ENCODE peak calls at places on chromosomes 4 and X, in five cellular contexts. Y, B, O, L and E are unnamed samples. For H3K4me1, the result is how much of the 10 kb centered on the place peaks cover.

GRCh38 chr4:61520688-61521160 is 320.6 kb downstream of the ADGRL3 start:
- DNase-seq in Y (peak), L (peak), O (no peak), B (peak), E (no peak)

GRCh38 chr4:567457-568350 is 8.4 kb downstream of the TMEM271 start:
- DNase-seq in B (no peak), Y (no peak), O (no peak), L (no peak), E (no peak)

GRCh38 chrX:96006281-96006680 is 678.4 kb upstream of the DIAPH2 start:
- DNase-seq in O (no peak), Y (no peak), L (no peak), B (no peak), E (no peak)

GRCh38 chr4:140644470-140645185 is 75.9 kb upstream of the UCP1 start:
- DNase-seq in B (no peak), Y (no peak), L (no peak), O (no peak), E (no peak)

GRCh38 chr4:125316391-125316780 is 1.6 kb downstream of the FAT4 start:
- DNase-seq in O (peak), B (peak), Y (peak), L (no peak), E (peak)

GRCh38 chr4:142406051-142406549 is 440.0 kb downstream of the INPP4B start:
- DNase-seq in B (no peak), Y (peak), L (peak), O (no peak), E (no peak)

GRCh38 chr4:548976-549375 is 27.1 kb downstream of the TMEM271 start:
- DNase-seq in Y (no peak), B (no peak), L (no peak), O (no peak), E (no peak)

GRCh38 chrX:30971761-30972603 is 82.9 kb upstream of the TAB3 start:
- DNase-seq in O (no peak), L (peak), Y (peak), B (peak), E (no peak)

GRCh38 chr4:88109123-88109864 is 49.1 kb downstream of the ABCG2 start:
- DNase-seq in O (no peak), L (no peak), B (no peak), Y (no peak), E (no peak)

GRCh38 chr4:3463556-3464348 is 646 bp downstream of the DOK7 start:
- DNase-seq in Y (no peak), O (peak), L (no peak), B (no peak), E (peak)

GRCh38 chr4:147428583-147428982 is 52.3 kb upstream of the EDNRA start:
- DNase-seq in O (no peak), Y (no peak), B (no peak), L (no peak), E (no peak)

GRCh38 chr4:80005863-80006262 is 67.2 kb downstream of the ANTXR2 start:
- DNase-seq in B (no peak), L (peak), Y (no peak), O (no peak), E (no peak)

GRCh38 chr4:158847535-158847934 is 78.7 kb downstream of the FNIP2 start:
- DNase-seq in Y (no peak), O (no peak), L (no peak), B (no peak), E (no peak)

GRCh38 chrX:153448556-153449280 is 2.9 kb upstream of the TREX2 start:
- DNase-seq in L (no peak), B (no peak), O (no peak), Y (no peak), E (no peak)

GRCh38 chrX:40010550-40011364 is 87.0 kb downstream of the BCOR start:
- DNase-seq in B (no peak), O (no peak), L (no peak), Y (no peak), E (no peak)

GRCh38 chr4:128574706-128575105 is 234.8 kb upstream of the JADE1 start:
- DNase-seq in L (peak), B (peak), O (peak), Y (peak), E (no peak)

GRCh38 chrX:40573763-40574162 is 7.0 kb upstream of the ATP6AP2 start:
- DNase-seq in B (no peak), L (no peak), Y (peak), O (no peak), E (no peak)

GRCh38 chr4:1644906-1645657 is 39.0 kb downstream of the FAM53A start:
- DNase-seq in O (peak), B (peak), Y (peak), L (peak), E (peak)

GRCh38 chr4:665381-665750 is 8.7 kb downstream of the ATP5ME start:
- DNase-seq in L (no peak), O (peak), B (no peak), Y (no peak), E (peak)

GRCh38 chrX:113001836-113002235 is 161.2 kb upstream of the AMOT start:
- DNase-seq in O (no peak), Y (no peak), L (no peak), B (no peak), E (no peak)

GRCh38 chrX:10755477-10756334 is 135.3 kb upstream of the MID1 start:
- DNase-seq in L (peak), Y (peak), B (no peak), O (no peak), E (no peak)

GRCh38 chrX:77572322-77572721 is 125.1 kb downstream of the FGF16 start:
- DNase-seq in B (no peak), Y (no peak), O (no peak), L (peak), E (no peak)

GRCh38 chr4:88613417-88613875 is 21.2 kb downstream of the HERC3 start:
- DNase-seq in B (no peak), L (no peak), O (no peak), Y (no peak), E (no peak)

GRCh38 chrX:130280901-130281300 is 12.2 kb upstream of the ZNF280C start:
- DNase-seq in Y (no peak), B (no peak), O (no peak), L (no peak), E (no peak)

GRCh38 chr4:173436149-173436579 is 37.2 kb upstream of the SCRG1 start:
- DNase-seq in B (no peak), O (no peak), Y (peak), L (peak), E (no peak)

GRCh38 chr4:88971536-88971935 is 85.4 kb downstream of the FAM13A start:
- DNase-seq in Y (peak), O (no peak), L (no peak), B (no peak), E (no peak)

GRCh38 chr4:89752932-89753598 is 83.9 kb downstream of the SNCA start:
- DNase-seq in O (no peak), L (peak), B (no peak), Y (peak), E (no peak)

GRCh38 chr4:138553001-138553845 is 311.1 kb upstream of the SLC7A11 start:
- DNase-seq in Y (no peak), O (no peak), L (no peak), B (no peak), E (no peak)

GRCh38 chr4:138555107-138555506 is 313.0 kb upstream of the SLC7A11 start:
- DNase-seq in B (no peak), O (no peak), Y (no peak), L (no peak), E (no peak)

GRCh38 chr4:138560448-138560847 is 318.3 kb upstream of the SLC7A11 start:
- DNase-seq in Y (no peak), O (no peak), L (no peak), B (no peak), E (no peak)

GRCh38 chr4:138558886-138559285 is 316.7 kb upstream of the SLC7A11 start:
- DNase-seq in Y (no peak), O (no peak), B (no peak), L (no peak), E (no peak)

GRCh38 chr4:138555584-138555983 is 313.4 kb upstream of the SLC7A11 start:
- DNase-seq in L (no peak), Y (peak), O (no peak), B (no peak), E (no peak)
- TF ChIP-seq CTCF in L (peak), Y (peak), O (no peak), B (no peak), E (no peak)

GRCh38 chr4:8433181-8433580 is 7.3 kb downstream of the ACOX3 start:
- DNase-seq in O (no peak), B (no peak), L (no peak), Y (no peak), E (no peak)
- H3K4me1 ChIP-seq in O (under half), B (half or more), L (under half), Y (half or more), E (under half)

DNA sequence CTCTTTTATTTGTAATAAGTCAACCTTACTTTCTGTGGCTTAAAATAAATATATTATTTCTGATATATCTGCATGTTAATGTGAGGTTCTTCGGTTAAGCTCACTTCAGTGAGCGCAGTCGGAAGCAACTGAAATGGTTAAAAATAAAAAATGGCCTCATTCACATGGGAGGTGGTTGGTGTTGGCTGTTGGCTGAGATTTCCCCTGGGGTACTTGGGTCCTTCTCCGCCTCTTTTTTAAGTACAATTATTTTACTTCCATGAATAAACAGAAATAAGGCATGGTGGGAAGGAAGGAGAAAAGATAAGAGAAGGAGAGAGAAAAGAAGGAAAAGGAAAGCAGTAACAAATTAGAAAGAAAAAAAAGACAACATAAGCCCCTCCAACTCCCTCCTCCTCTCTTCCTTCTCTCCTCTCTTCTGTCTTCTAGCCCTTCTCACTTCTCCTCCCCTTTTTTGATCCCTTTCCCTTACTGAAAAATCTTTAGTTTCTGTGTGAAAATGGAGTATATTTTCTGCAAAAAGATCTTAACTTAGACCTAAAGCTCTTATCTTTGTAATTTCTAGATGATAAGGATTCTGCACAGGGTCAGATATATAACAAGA is 19.7 kb upstream of the CXCL3 start:
- DNase-seq in B (no peak), L (no peak), Y (no peak), O (no peak), E (no peak)
- TF ChIP-seq CTCF in B (no peak), L (no peak), Y (no peak), O (no peak), E (no peak)

GRCh38 chr4:23871420-23871819 is 18.4 kb downstream of the PPARGC1A start:
- DNase-seq in O (no peak), Y (no peak), L (no peak), B (no peak), E (no peak)

GRCh38 chr4:23861897-23862296 is 27.9 kb downstream of the PPARGC1A start:
- DNase-seq in O (no peak), Y (no peak), L (no peak), B (no peak), E (no peak)

DNA sequence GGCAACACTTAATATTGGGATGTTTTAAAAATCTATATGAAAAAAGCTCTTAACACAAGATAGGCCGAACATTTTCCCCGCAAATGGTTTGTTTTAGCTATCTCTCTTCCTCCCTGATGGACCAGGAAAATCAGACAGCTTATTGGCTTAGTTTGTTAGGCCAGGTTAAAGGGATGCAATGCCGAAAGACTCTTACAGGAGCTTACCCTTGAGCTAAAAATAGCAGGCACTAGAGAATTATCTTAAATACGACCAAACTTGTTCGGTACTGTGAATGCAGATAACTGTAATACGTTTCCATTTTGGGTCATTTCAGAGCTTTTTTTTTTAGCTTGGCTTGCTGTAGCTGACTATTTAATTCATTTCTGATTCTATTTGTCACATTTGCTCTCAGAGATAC is 23.4 kb downstream of the PPARGC1A start:
- DNase-seq in B (no peak), Y (no peak), O (no peak), L (no peak), E (no peak)
- H3K4me1 ChIP-seq in B (under half), Y (half or more), O (half or more), L (under half), E (under half)

GRCh38 chrX:50100188-50100587 is 100.6 kb downstream of the AKAP4 start:
- DNase-seq in O (no peak), B (no peak), Y (no peak), L (no peak), E (no peak)
- TF ChIP-seq CTCF in O (peak), B (no peak), Y (peak), L (peak), E (peak)